ENCODE peak calls at places on chromosomes 4 and X, in six cellular contexts. N is sigmoid colon, I is stomach, S is tibial nerve, L is GM12878, F is HepG2. Z is an unnamed sample.

GRCh38 chrX:14015294-14015693 is 14.4 kb downstream of the GEMIN8 start:
- DNase-seq in I (no peak), S (no peak), L (no peak), F (no peak), N (no peak), Z (no peak)

GRCh38 chrX:57929373-57929772 is 19.1 kb upstream of the ZXDA start:
- DNase-seq in I (no peak), F (peak; percentile 2), N (no peak), L (no peak), S (no peak), Z (no peak)

GRCh38 chr4:169756971-169757574 is 671 bp downstream of the HPF1 start:
- DNase-seq in I (no peak), L (no peak), N (no peak), F (peak; percentile 1), S (no peak), Z (no peak)

GRCh38 chrX:40105016-40105790 is 7.4 kb upstream of the BCOR start:
- DNase-seq in L (no peak), I (no peak), F (no peak), N (no peak), S (no peak), Z (no peak)

GRCh38 chr4:182885022-182885737 is 32.0 kb downstream of the DCTD start:
- DNase-seq in N (peak; percentile 6), I (no peak), L (no peak), F (no peak), S (no peak), Z (no peak)

GRCh38 chrX:2351321-2351720 is 149.5 kb downstream of the DHRSX start:
- DNase-seq in S (no peak), N (no peak), F (no peak), I (no peak), L (no peak), Z (no peak)

GRCh38 chrX:74249963-74250362 is 54.0 kb upstream of the ZCCHC13 start:
- DNase-seq in N (no peak), S (no peak), I (no peak), L (no peak), F (no peak), Z (no peak)

GRCh38 chr4:53313510-53313909 is 52.4 kb downstream of the SCFD2 start:
- DNase-seq in S (no peak), N (no peak), I (no peak), L (no peak), F (peak; percentile 43), Z (no peak)

GRCh38 chrX:8358302-8358701 is 106.3 kb upstream of the VCX3B start:
- DNase-seq in N (no peak), S (no peak), F (no peak), I (no peak), L (no peak), Z (no peak)

GRCh38 chr4:78768447-78769177 is 7.5 kb upstream of the BMP2K start:
- DNase-seq in L (no peak), I (no peak), S (no peak), N (no peak), F (peak; percentile 53), Z (no peak)

GRCh38 chrX:4239650-4240540 is 526.4 kb upstream of the PRKX start:
- DNase-seq in N (no peak), F (no peak), S (no peak), L (no peak), I (no peak), Z (no peak)

GRCh38 chrX:38595801-38596200 is 34.5 kb downstream of the TSPAN7 start:
- DNase-seq in S (no peak), N (no peak), L (no peak), F (no peak), I (no peak), Z (no peak)

GRCh38 chr4:113383111-113383785 is 333.8 kb downstream of the ANK2 start:
- DNase-seq in F (no peak), S (peak; percentile 26), N (no peak), I (no peak), L (no peak), Z (no peak)

GRCh38 chrX:68090266-68090665 is 343.0 kb downstream of the OPHN1 start:
- DNase-seq in N (no peak), L (no peak), S (no peak), F (no peak), I (no peak), Z (no peak)

GRCh38 chr4:182688081-182688480 is 229.1 kb downstream of the DCTD start:
- DNase-seq in I (no peak), F (no peak), N (no peak), S (no peak), L (no peak), Z (no peak)

GRCh38 chr4:119695216-119695615 is 66.6 kb upstream of the PDE5A start:
- DNase-seq in L (no peak), F (no peak), N (no peak), S (no peak), I (no peak), Z (no peak)

GRCh38 chrX:108735680-108736508 is 469 bp downstream of the IRS4 start:
- DNase-seq in S (no peak), F (no peak), N (no peak), L (no peak), I (no peak), Z (no peak)

GRCh38 chr4:39043058-39043696 is 11.0 kb upstream of the TMEM156 start:
- DNase-seq in S (no peak), I (no peak), N (no peak), F (peak; percentile 94), L (no peak), Z (no peak)

GRCh38 chr4:148166132-148166531 is 276.1 kb downstream of the NR3C2 start:
- DNase-seq in F (no peak), S (no peak), N (no peak), I (no peak), L (no peak), Z (no peak)

GRCh38 chr4:167581449-167581965 is 347.2 kb upstream of the SPOCK3 start:
- DNase-seq in I (no peak), F (no peak), S (no peak), N (no peak), L (no peak), Z (peak; percentile 68)

GRCh38 chr4:109302366-109303140 is at the start of gene COL25A1:
- DNase-seq in I (peak; percentile 26), L (no peak), S (peak; percentile 6), N (peak; percentile 65), F (no peak), Z (peak; percentile 89)

GRCh38 chr4:48343035-48343434 is 1.7 kb downstream of the SLAIN2 start:
- DNase-seq in I (no peak), N (no peak), S (no peak), F (no peak), L (no peak), Z (no peak)

GRCh38 chrX:55127692-55128091 is 38.9 kb downstream of the PAGE2 start:
- DNase-seq in L (no peak), N (no peak), I (no peak), F (no peak), S (no peak), Z (no peak)

GRCh38 chrX:33330798-33331197 is 119.4 kb upstream of the DMD start:
- DNase-seq in F (no peak), S (no peak), L (no peak), I (no peak), N (no peak), Z (no peak)

GRCh38 chrX:33339219-33339618 is 127.9 kb upstream of the DMD start:
- DNase-seq in I (no peak), F (no peak), S (no peak), N (no peak), L (no peak), Z (no peak)

DNA sequence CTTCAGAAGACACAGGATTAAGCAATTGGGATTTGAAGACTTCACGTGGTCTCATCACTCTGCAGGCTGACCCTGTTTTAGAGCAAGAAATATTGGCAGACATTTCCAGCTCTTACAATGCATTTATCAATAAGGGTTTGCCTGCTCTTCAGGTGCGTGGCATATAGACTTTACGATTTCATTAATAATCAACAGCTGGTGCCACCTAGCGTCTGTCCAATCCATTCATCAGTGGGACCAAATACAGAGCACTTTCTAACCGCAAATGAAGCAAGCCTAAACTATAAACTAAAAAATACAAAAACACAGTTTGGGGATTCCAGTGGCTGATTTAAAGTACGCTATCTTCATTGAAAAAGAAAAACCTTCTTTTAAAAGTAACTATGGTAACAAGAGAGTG is 125.4 kb upstream of the DMD start:
- DNase-seq in I (no peak), N (no peak), F (peak; percentile 2), L (no peak), S (peak; percentile 38), Z (no peak)
- TF ChIP-seq CTCF in I (peak; percentile 20), N (peak; percentile 18), F (peak; percentile 44), L (peak; percentile 25), S (peak; percentile 47), Z (no peak)

DNA sequence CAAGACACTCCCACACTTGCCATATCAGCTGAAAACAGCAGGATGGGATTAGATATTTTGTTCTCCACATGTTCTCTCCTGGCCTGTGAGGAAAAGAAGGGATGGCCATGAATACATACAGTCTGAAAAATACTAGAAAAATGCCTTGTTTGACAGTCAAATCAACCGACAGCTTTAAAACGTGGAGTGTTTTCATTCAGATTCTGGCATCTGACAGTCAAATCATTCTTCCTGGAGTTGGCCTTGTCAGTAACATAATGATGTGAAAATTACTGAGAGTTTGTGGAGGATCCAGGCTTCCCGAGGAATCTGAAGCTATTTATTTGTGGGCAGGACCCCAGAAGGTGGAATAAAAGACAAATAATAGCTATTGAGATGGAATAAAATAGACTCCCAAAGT is 188.2 kb downstream of the LDB2 start:
- DNase-seq in N (no peak), I (no peak), F (no peak), S (no peak), L (no peak), Z (no peak)
- TF ChIP-seq EP300 in N (no peak), I (no peak), F (no peak), S (no peak), L (no peak), Z (no peak)

GRCh38 chr4:132483-132882 is 8.2 kb downstream of the ZNF718 start:
- DNase-seq in L (no peak), I (no peak), F (no peak), S (no peak), N (no peak), Z (no peak)
- H3K36me3 ChIP-seq in L (peaks cover 33% of the 10 kb centered on the region), I (peaks cover 72% of the 10 kb centered on the region), F (no peaks in the 10 kb centered on the region), S (peaks cover 96% of the 10 kb centered on the region), N (peaks cover 58% of the 10 kb centered on the region), Z (peaks cover 6% of the 10 kb centered on the region)

DNA sequence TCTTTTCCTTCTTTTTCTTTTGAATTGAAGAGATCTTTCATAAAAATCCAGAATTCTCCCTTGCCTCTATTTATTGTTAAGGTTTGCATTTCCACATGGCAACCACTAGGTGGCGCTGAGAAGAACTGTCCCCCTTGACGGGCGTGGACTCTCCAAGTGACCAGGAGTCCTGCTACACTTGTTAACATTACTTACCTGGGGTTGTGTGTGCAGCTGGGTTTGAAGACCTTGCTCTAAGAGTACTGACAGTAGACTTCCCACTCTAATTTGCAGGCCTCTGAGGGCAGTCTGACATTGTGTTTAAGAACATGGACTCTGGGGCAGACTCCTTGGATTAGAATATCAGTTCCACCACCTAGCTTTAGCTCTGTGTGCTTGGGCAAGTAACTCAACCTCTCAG is 52.8 kb downstream of the GPRIN3 start:
- DNase-seq in I (peak; percentile 40), N (no peak), S (no peak), F (peak; percentile 12), L (no peak), Z (peak; percentile 49)
- TF ChIP-seq CTCF in I (peak; percentile 56), N (no peak), S (peak; percentile 47), F (peak; percentile 65), L (peak; percentile 66), Z (peak; percentile 66)

Z was measured in upper lobe of left lung.